ENCODE peak calls at places on chromosomes 4 and X, in five cellular contexts. N, Y, S, D and V are unnamed samples.

GRCh38 chrX:145817299-145817665 is 347 bp upstream of the SLITRK2 start:
- DNase-seq in N (no peak), Y (no peak), S (no peak), D (no peak), V (no peak)

GRCh38 chrX:72468607-72469006 is 104.0 kb downstream of the HDAC8 start:
- DNase-seq in N (no peak), Y (no peak), S (no peak), D (no peak), V (no peak)

GRCh38 chr4:634599-634985 is 9.2 kb downstream of the PDE6B start:
- DNase-seq in N (no peak), Y (no peak), S (no peak), D (no peak), V (no peak)

GRCh38 chrX:77514177-77514576 is 67.0 kb downstream of the FGF16 start:
- DNase-seq in N (no peak), Y (no peak), S (no peak), D (no peak), V (no peak)

GRCh38 chr4:152586668-152587067 is 50.8 kb upstream of the FBXW7 start:
- DNase-seq in N (no peak), Y (no peak), S (peak), D (no peak), V (peak)

GRCh38 chrX:17813277-17813676 is 47.8 kb downstream of the RAI2 start:
- DNase-seq in N (no peak), Y (no peak), S (no peak), D (no peak), V (no peak)

GRCh38 chrX:113929004-113929403 is 654.9 kb upstream of the HTR2C start:
- DNase-seq in N (peak), Y (peak), S (peak), D (no peak), V (peak)

GRCh38 chr4:173046818-173047217 is 121.8 kb upstream of the GALNT7 start:
- DNase-seq in N (no peak), Y (no peak), S (no peak), D (no peak), V (no peak)

GRCh38 chrX:15619053-15619772 is 18.5 kb upstream of the ACE2 start:
- DNase-seq in N (peak), Y (no peak), S (no peak), D (no peak), V (no peak)

GRCh38 chr4:186634591-186635128 is 79.3 kb upstream of the MTNR1A start:
- DNase-seq in N (no peak), Y (no peak), S (no peak), D (no peak), V (no peak)

GRCh38 chr4:6641971-6642320 is 1.5 kb downstream of the MRFAP1 start:
- DNase-seq in N (no peak), Y (no peak), S (no peak), D (no peak), V (no peak)

GRCh38 chrX:72126048-72126415 is 5.7 kb downstream of the RTL5 start:
- DNase-seq in N (no peak), Y (peak), S (no peak), D (no peak), V (no peak)

GRCh38 chr4:94413085-94413685 is 38.6 kb upstream of the PDLIM5 start:
- DNase-seq in N (no peak), Y (no peak), S (no peak), D (no peak), V (no peak)

GRCh38 chrX:40538391-40538790 is 42.4 kb upstream of the ATP6AP2 start:
- DNase-seq in N (no peak), Y (no peak), S (no peak), D (no peak), V (peak)

GRCh38 chr4:102268355-102268754 is 76.9 kb downstream of the SLC39A8 start:
- DNase-seq in N (no peak), Y (no peak), S (no peak), D (no peak), V (no peak)

GRCh38 chr4:4867745-4868505 is 8.5 kb downstream of the MSX1 start:
- DNase-seq in N (no peak), Y (no peak), S (no peak), D (no peak), V (no peak)

GRCh38 chr4:173960398-173960797 is 323.1 kb downstream of the FBXO8 start:
- DNase-seq in N (no peak), Y (no peak), S (no peak), D (no peak), V (no peak)

GRCh38 chr4:188781655-188782054 is 642.4 kb downstream of the TRIML1 start:
- DNase-seq in N (peak), Y (no peak), S (peak), D (no peak), V (peak)

GRCh38 chrX:51395807-51396728 is 63.4 kb downstream of the NUDT10 start:
- DNase-seq in N (no peak), Y (no peak), S (no peak), D (no peak), V (no peak)

GRCh38 chrX:114344756-114345155 is 239.1 kb upstream of the HTR2C start:
- DNase-seq in N (peak), Y (peak), S (peak), D (no peak), V (peak)

GRCh38 chrX:1468250-1468772 is 15.6 kb upstream of the ASMTL start:
- DNase-seq in N (peak), Y (no peak), S (no peak), D (peak), V (peak)

GRCh38 chr4:139403457-139403856 is 50.5 kb upstream of the RAB33B start:
- DNase-seq in N (no peak), Y (peak), S (no peak), D (no peak), V (peak)

GRCh38 chr4:101232074-101232776 is 115.1 kb downstream of the PPP3CA start:
- DNase-seq in N (no peak), Y (peak), S (no peak), D (no peak), V (no peak)

GRCh38 chr4:86543080-86543479 is 51.0 kb upstream of the PTPN13 start:
- DNase-seq in N (no peak), Y (no peak), S (no peak), D (no peak), V (no peak)

GRCh38 chr4:96649536-96649935 is 809.6 kb downstream of the PDHA2 start:
- DNase-seq in N (no peak), Y (peak), S (no peak), D (no peak), V (peak)

GRCh38 chrX:41491267-41492004 is 44.3 kb downstream of the NYX start:
- DNase-seq in N (peak), Y (peak), S (no peak), D (no peak), V (peak)

GRCh38 chrX:53251307-53251706 is 26.3 kb upstream of the KDM5C start:
- DNase-seq in N (no peak), Y (no peak), S (no peak), D (no peak), V (no peak)

GRCh38 chrX:151896734-151897474 is 15.8 kb upstream of the MAGEA4 start:
- DNase-seq in N (no peak), Y (no peak), S (no peak), D (no peak), V (no peak)

GRCh38 chr4:7420661-7421040 is 14.1 kb downstream of the PSAPL1 start:
- DNase-seq in N (no peak), Y (no peak), S (no peak), D (no peak), V (no peak)

GRCh38 chr4:93731448-93731847 is 97.1 kb upstream of the ATOH1 start:
- DNase-seq in N (no peak), Y (no peak), S (no peak), D (no peak), V (peak)

DNA sequence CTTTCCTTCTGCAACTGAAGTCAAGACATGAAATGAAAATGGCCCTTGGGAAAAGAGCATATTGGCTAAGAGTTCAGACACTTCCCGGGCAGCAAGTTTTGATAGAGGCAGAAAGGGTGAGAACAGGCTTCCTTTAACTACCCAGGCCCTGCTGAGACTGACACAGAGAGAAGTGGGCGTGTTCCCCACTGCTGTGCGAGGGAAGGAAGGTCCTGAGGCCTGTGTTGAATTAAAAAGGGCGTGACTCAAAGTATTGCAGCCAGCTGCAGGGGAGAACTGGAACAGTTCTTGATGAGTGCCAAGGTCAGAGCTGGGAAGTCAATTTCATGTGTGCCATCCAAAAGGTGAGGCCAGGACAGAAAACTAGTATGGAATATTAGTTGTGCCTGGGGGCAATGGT is 34.0 kb upstream of the ADGRG2 start:
- DNase-seq in N (no peak), Y (no peak), S (no peak), D (no peak), V (peak)
- TF ChIP-seq MAX in N (no peak), Y (no peak), S (no peak), D (no peak), V (no peak)

GRCh38 chr4:128461300-128462103 is 173.9 kb upstream of the PGRMC2 start:
- DNase-seq in N (no peak), Y (peak), S (no peak), D (no peak), V (peak)
- TF ChIP-seq MYC in N (no peak), Y (no peak), S (no peak), D (no peak), V (no peak)

DNA sequence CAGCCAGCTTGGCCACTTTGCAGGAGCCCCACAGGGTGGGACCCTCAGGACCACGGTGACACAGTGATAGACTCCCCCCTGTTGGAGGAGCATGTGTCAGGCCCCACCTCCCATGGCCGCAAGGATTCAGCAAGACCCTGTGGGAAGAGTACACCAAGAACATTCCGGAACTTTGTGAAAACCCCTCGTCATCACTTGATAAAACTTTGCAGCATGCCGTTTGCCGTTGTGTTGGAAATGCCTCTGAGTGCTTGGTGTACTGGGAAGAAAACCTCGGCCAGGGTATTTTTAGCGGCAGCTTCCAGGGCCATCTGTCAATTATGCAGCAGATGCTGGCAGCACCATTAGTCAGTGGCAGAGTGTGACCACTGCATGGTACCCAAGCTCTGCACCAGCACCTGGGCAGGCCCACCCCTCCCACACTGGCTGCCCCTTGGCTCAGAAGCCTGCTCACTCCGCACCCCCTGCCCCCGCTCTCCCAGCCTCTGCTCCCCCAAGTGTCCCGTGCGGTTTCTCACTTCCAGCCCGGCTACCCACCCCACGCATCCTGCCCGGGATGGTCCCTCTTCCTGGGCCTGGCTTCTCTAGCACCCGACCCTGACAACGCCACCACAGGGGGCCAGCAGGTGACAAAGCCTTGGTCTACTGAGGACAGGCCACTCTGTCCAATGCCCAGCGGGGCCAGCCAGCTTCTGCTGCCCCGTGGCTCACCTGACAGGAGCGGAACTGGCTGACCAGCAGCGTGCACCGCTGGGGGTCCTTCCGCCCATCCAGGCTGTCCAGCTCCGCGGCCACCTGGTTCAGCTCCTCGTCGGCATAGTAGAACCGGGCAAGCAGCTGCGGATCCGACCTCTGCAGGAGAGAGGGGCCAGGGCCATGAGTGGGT is 65.0 kb downstream of the ZFYVE28 start:
- DNase-seq in N (no peak), Y (no peak), S (no peak), D (no peak), V (no peak)
- TF ChIP-seq MAX in N (no peak), Y (no peak), S (no peak), D (no peak), V (no peak)

DNA sequence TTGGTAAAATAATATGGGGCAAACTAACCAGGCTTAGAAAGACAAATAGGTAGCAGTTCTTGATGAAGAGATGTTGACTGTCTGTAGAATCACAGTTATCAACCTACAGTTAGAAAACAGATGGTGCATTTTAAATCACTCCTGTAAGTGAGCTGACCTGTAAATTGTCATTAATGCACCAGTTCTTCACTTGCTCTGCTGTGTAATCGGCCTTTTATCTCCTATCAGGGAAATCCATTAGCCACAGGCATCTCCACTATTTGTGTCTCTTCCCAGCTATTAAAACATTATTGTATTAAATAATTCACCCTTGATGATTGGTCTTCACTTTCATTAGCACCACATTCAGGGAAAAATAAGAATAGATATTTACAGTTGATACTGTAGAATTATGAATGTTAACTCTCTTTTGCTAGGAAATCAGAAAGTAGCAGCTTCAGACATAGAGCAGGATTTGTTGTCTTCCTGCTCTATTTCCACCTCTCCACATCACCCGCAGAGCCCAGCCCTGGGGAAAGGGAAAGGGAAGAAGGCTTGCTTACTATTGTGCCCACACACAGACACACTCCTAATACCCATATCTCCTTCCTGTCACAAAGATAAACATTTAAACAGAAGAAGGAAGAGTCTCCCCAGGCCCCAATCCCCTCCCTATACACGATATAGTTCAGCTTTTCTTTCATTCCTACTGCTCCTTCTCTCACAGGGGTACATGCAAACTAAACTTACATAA is 97.1 kb downstream of the REELD1 start:
- DNase-seq in N (no peak), Y (peak), S (no peak), D (no peak), V (no peak)
- TF ChIP-seq MYC in N (no peak), Y (no peak), S (no peak), D (no peak), V (no peak)

GRCh38 chr4:106021737-106022410 is 126.6 kb downstream of the NPNT start:
- DNase-seq in N (no peak), Y (no peak), S (no peak), D (no peak), V (peak)
- TF ChIP-seq MAX in N (no peak), Y (no peak), S (no peak), D (no peak), V (no peak)

GRCh38 chrX:154047266-154047665 is 27.6 kb upstream of the IRAK1 start:
- DNase-seq in N (no peak), Y (peak), S (no peak), D (no peak), V (no peak)

GRCh38 chrX:154050113-154050495 is 30.4 kb upstream of the IRAK1 start:
- DNase-seq in N (no peak), Y (no peak), S (no peak), D (no peak), V (no peak)

GRCh38 chrX:154046262-154046771 is 26.6 kb upstream of the IRAK1 start:
- DNase-seq in N (peak), Y (peak), S (no peak), D (no peak), V (no peak)

GRCh38 chrX:154049209-154050112 is 29.8 kb upstream of the IRAK1 start:
- DNase-seq in N (no peak), Y (no peak), S (no peak), D (no peak), V (no peak)

GRCh38 chrX:154048398-154048797 is 28.7 kb upstream of the IRAK1 start:
- DNase-seq in N (no peak), Y (no peak), S (no peak), D (no peak), V (no peak)
- TF ChIP-seq MYC in N (no peak), Y (no peak), S (no peak), D (no peak), V (no peak)

DNA sequence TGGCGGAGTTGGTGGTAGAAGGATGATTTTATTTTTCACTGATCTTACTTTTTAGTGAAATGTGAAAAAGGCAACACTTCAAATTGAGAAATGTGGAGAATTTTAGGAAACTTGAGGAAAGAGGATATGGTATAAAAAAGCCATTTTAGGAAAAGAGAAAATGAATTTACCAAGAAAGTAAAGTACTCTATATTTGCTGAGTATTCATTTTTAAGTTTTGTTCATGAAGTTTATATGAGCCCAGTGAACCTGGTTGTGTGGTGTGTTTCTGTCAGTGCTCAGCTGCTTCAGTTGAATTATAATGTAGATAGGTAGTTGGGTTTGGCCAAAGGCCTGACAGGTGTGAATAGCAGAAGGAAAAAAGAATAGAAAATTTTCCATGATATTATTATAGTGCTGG is 345.5 kb upstream of the FSTL5 start:
- DNase-seq in N (no peak), Y (no peak), S (no peak), D (no peak), V (no peak)
- TF ChIP-seq MAX in N (no peak), Y (no peak), S (no peak), D (no peak), V (no peak)

GRCh38 chr4:129532573-129532972 is 436.6 kb downstream of the C4orf33 start:
- DNase-seq in N (no peak), Y (peak), S (no peak), D (no peak), V (peak)

GRCh38 chr4:129526812-129527211 is 430.9 kb downstream of the C4orf33 start:
- DNase-seq in N (no peak), Y (peak), S (peak), D (no peak), V (peak)
- TF ChIP-seq MYC in N (no peak), Y (no peak), S (no peak), D (no peak), V (no peak)